ENCODE peak calls at places on chromosome 2, in five cellular contexts. One of them, this sample, is unnamed. For H3K36me3, the result is how much of the 10 kb centered on the place peaks cover.

GRCh38 chr2:4903676-4904348 is 788.4 kb upstream of the SOX11 start:
- DNase-seq in right lobe of liver: no peak
- DNase-seq in neural progenitor cell: no peak
- DNase-seq in body of pancreas: no peak
- DNase-seq in transverse colon: no peak
- DNase-seq in this sample: no peak

GRCh38 chr2:158953454-158953853 is 15.0 kb upstream of the TANC1 start:
- DNase-seq in neural progenitor cell: no peak
- DNase-seq in right lobe of liver: no peak
- DNase-seq in transverse colon: no peak
- DNase-seq in body of pancreas: no peak
- DNase-seq in this sample: no peak

GRCh38 chr2:66198873-66199272 is 236.1 kb upstream of the MEIS1 start:
- DNase-seq in right lobe of liver: no peak
- DNase-seq in body of pancreas: no peak
- DNase-seq in transverse colon: no peak
- DNase-seq in neural progenitor cell: no peak
- DNase-seq in this sample: no peak

GRCh38 chr2:217218269-217219140 is 358.6 kb upstream of the TNP1 start:
- DNase-seq in body of pancreas: no peak
- DNase-seq in neural progenitor cell: no peak
- DNase-seq in right lobe of liver: no peak
- DNase-seq in transverse colon: no peak
- DNase-seq in this sample: peak

GRCh38 chr2:165725421-165725820 is 68.6 kb downstream of the GALNT3 start:
- DNase-seq in body of pancreas: no peak
- DNase-seq in neural progenitor cell: no peak
- DNase-seq in right lobe of liver: no peak
- DNase-seq in transverse colon: no peak
- DNase-seq in this sample: no peak

GRCh38 chr2:8534729-8535397 is 147.0 kb upstream of the ID2 start:
- DNase-seq in body of pancreas: peak
- DNase-seq in right lobe of liver: peak
- DNase-seq in transverse colon: peak
- DNase-seq in neural progenitor cell: no peak
- DNase-seq in this sample: no peak

GRCh38 chr2:161988589-161988988 is 85.4 kb downstream of the DPP4 start:
- DNase-seq in neural progenitor cell: peak
- DNase-seq in transverse colon: no peak
- DNase-seq in body of pancreas: no peak
- DNase-seq in right lobe of liver: no peak
- DNase-seq in this sample: no peak

GRCh38 chr2:105187531-105187930 is 54.0 kb upstream of the GPR45 start:
- DNase-seq in neural progenitor cell: no peak
- DNase-seq in body of pancreas: no peak
- DNase-seq in transverse colon: no peak
- DNase-seq in right lobe of liver: no peak
- DNase-seq in this sample: no peak

GRCh38 chr2:224982910-224983688 is 59.2 kb downstream of the DOCK10 start:
- DNase-seq in neural progenitor cell: no peak
- DNase-seq in body of pancreas: no peak
- DNase-seq in right lobe of liver: no peak
- DNase-seq in transverse colon: peak
- DNase-seq in this sample: no peak

GRCh38 chr2:61178603-61179545 is 16.9 kb downstream of the C2orf74 start:
- DNase-seq in body of pancreas: peak
- DNase-seq in right lobe of liver: no peak
- DNase-seq in neural progenitor cell: no peak
- DNase-seq in transverse colon: no peak
- DNase-seq in this sample: peak

GRCh38 chr2:30994227-30995056 is 143.8 kb downstream of the GALNT14 start:
- DNase-seq in neural progenitor cell: no peak
- DNase-seq in body of pancreas: no peak
- DNase-seq in right lobe of liver: no peak
- DNase-seq in transverse colon: no peak
- DNase-seq in this sample: no peak

GRCh38 chr2:1209761-1210160 is 203.5 kb upstream of the TPO start:
- DNase-seq in right lobe of liver: no peak
- DNase-seq in body of pancreas: no peak
- DNase-seq in neural progenitor cell: no peak
- DNase-seq in transverse colon: no peak
- DNase-seq in this sample: no peak

GRCh38 chr2:224401641-224402342 is at the start of gene FAM124B:
- DNase-seq in body of pancreas: peak
- DNase-seq in transverse colon: peak
- DNase-seq in neural progenitor cell: no peak
- DNase-seq in right lobe of liver: peak
- DNase-seq in this sample: no peak

GRCh38 chr2:29782087-29782486 is 139.3 kb downstream of the ALK start:
- DNase-seq in neural progenitor cell: no peak
- DNase-seq in right lobe of liver: no peak
- DNase-seq in body of pancreas: no peak
- DNase-seq in transverse colon: no peak
- DNase-seq in this sample: no peak

GRCh38 chr2:170212625-170213280 is 34.8 kb downstream of the MYO3B start:
- DNase-seq in body of pancreas: no peak
- DNase-seq in transverse colon: no peak
- DNase-seq in neural progenitor cell: no peak
- DNase-seq in right lobe of liver: no peak
- DNase-seq in this sample: no peak

GRCh38 chr2:200279857-200280256 is 26.6 kb upstream of the SPATS2L start:
- DNase-seq in right lobe of liver: no peak
- DNase-seq in body of pancreas: no peak
- DNase-seq in neural progenitor cell: no peak
- DNase-seq in transverse colon: no peak
- DNase-seq in this sample: no peak

GRCh38 chr2:157216421-157216965 is 41.0 kb upstream of the GALNT5 start:
- DNase-seq in transverse colon: no peak
- DNase-seq in body of pancreas: no peak
- DNase-seq in neural progenitor cell: no peak
- DNase-seq in right lobe of liver: no peak
- DNase-seq in this sample: no peak

GRCh38 chr2:12059616-12060441 is 313.4 kb downstream of the LPIN1 start:
- DNase-seq in right lobe of liver: no peak
- DNase-seq in transverse colon: no peak
- DNase-seq in neural progenitor cell: no peak
- DNase-seq in body of pancreas: no peak
- DNase-seq in this sample: no peak

GRCh38 chr2:240955306-240956101 is 42.9 kb upstream of the SNED1 start:
- DNase-seq in neural progenitor cell: no peak
- DNase-seq in body of pancreas: no peak
- DNase-seq in transverse colon: no peak
- DNase-seq in right lobe of liver: peak
- DNase-seq in this sample: no peak

GRCh38 chr2:1553671-1554295 is 140.5 kb downstream of the TPO start:
- DNase-seq in transverse colon: no peak
- DNase-seq in body of pancreas: no peak
- DNase-seq in neural progenitor cell: peak
- DNase-seq in right lobe of liver: no peak
- DNase-seq in this sample: no peak

DNA sequence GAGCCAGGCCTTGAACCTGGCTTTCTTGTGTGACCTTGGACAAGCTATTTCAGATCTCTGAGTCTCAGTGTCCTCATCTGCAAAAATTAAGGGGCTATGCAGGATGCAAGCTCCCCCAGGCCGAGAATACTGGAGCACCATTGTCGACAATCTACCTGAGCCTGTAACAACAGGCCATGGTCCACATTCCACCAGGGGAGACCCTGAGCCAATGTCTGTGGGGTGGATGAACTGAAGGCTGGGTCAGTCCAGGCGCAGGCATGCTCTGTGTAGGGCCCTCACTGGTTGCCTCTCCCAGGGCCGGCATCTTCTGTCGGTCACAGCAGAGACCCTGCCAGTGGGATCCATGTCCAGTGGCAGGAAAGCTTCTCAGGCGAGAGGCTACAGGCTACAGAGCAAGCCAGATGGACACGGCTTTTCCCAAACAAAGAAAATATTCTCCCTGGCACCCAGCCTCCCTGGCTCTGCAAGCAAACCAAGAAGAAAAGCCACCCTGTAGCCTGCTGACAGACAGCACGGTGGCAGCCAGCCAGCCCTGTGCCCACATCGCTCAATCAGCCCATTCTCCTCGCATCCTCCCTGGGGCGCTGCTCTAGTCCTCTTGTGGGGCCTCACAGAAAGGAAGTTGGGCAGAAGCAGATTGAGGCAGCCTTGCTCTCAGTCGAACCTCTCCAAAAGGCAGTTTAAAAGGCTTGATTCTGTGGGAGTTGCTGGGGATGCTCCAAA is 48.7 kb upstream of the FZD7 start:
- DNase-seq in neural progenitor cell: no peak
- DNase-seq in right lobe of liver: no peak
- DNase-seq in body of pancreas: peak
- DNase-seq in transverse colon: peak
- DNase-seq in this sample: no peak
- TF ChIP-seq CTCF in neural progenitor cell: no peak
- TF ChIP-seq CTCF in right lobe of liver: no peak
- TF ChIP-seq CTCF in body of pancreas: no peak
- TF ChIP-seq CTCF in transverse colon: no peak
- TF ChIP-seq CTCF in this sample: no peak

DNA sequence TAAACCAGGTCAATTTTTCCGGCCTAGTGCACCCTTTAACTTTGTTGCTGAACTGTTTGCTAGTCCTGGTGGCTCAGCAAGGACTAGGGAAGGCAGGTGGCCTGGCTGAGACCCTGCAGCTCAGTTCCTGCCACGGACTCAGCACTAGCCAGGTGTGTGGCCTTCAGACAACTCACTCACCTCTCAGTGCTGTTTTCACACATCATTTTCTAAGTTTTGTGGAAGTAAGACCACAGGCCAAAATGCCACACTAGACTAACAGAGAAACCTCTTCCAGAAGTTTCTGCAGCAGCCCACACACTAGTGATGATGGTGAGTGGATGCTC is 65.9 kb upstream of the SLC1A4 start:
- DNase-seq in body of pancreas: no peak
- DNase-seq in neural progenitor cell: peak
- DNase-seq in right lobe of liver: no peak
- DNase-seq in transverse colon: no peak
- DNase-seq in this sample: no peak
- H3K36me3 ChIP-seq in body of pancreas: under half
- H3K36me3 ChIP-seq in neural progenitor cell: under half
- H3K36me3 ChIP-seq in right lobe of liver: under half
- H3K36me3 ChIP-seq in transverse colon: under half
- H3K36me3 ChIP-seq in this sample: under half

GRCh38 chr2:16818203-16818556 is 152.5 kb upstream of the CYRIA start:
- DNase-seq in body of pancreas: no peak
- DNase-seq in right lobe of liver: no peak
- DNase-seq in transverse colon: no peak
- DNase-seq in neural progenitor cell: no peak
- DNase-seq in this sample: no peak
- TF ChIP-seq CTCF in body of pancreas: no peak
- TF ChIP-seq CTCF in right lobe of liver: no peak
- TF ChIP-seq CTCF in transverse colon: no peak
- TF ChIP-seq CTCF in neural progenitor cell: no peak
- TF ChIP-seq CTCF in this sample: no peak

GRCh38 chr2:83764447-83765005 is 694.6 kb downstream of the SUCLG1 start:
- DNase-seq in neural progenitor cell: no peak
- DNase-seq in transverse colon: peak
- DNase-seq in body of pancreas: no peak
- DNase-seq in right lobe of liver: no peak
- DNase-seq in this sample: no peak
- H3K36me3 ChIP-seq in neural progenitor cell: under half
- H3K36me3 ChIP-seq in transverse colon: under half
- H3K36me3 ChIP-seq in body of pancreas: under half
- H3K36me3 ChIP-seq in right lobe of liver: under half
- H3K36me3 ChIP-seq in this sample: under half

DNA sequence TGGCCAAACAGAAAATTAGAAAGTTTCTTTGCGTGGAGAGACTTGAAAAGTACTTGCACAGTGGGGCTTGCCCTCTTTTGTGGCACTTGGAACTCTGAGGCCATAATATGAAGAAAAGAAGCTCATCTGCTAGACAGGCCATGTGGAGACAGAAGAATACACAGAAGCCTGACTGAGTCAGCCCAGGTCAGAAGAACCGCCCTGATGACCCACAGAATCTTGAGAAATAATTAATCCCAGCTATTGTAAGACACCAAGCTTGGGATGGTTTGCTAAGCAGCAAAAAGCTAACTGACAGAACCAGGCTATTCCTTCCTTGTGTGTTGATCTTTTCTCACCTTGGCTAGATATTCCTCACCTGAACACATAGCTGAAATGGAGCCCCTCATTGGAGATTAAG is 33.7 kb downstream of the G6PC2 start:
- DNase-seq in body of pancreas: no peak
- DNase-seq in right lobe of liver: no peak
- DNase-seq in neural progenitor cell: no peak
- DNase-seq in transverse colon: no peak
- DNase-seq in this sample: no peak
- TF ChIP-seq CTCF in body of pancreas: no peak
- TF ChIP-seq CTCF in right lobe of liver: no peak
- TF ChIP-seq CTCF in neural progenitor cell: no peak
- TF ChIP-seq CTCF in transverse colon: no peak
- TF ChIP-seq CTCF in this sample: no peak